ENCODE peak calls at places on chromosomes 12 and 14, in eight cellular contexts. Y is A549, Q is K562, D is H1, R is HepG2, X is WTC11, U is GM12878, J is SK-N-SH. P is an unnamed sample.

GRCh38 chr14:53742226-53742607 is 214.4 kb downstream of the BMP4 start:
- DNase-seq in D (no peak), U (no peak), Y (no peak), X (no peak), J (no peak), Q (no peak), R (no peak), P (no peak)

GRCh38 chr14:101174980-101175606 is 271.6 kb upstream of the RTL1 start:
- DNase-seq in J (peak), U (no peak), D (no peak), Y (no peak), R (no peak), Q (no peak), X (no peak), P (no peak)

GRCh38 chr12:124388679-124389536 is 94.0 kb downstream of the RFLNA start:
- DNase-seq in D (peak), U (no peak), Q (no peak), J (peak), X (peak), R (peak), Y (peak), P (peak)

GRCh38 chr12:48956279-48957140 is 777 bp downstream of the ARF3 start:
- DNase-seq in Y (peak), X (peak), U (peak), D (peak), Q (peak), J (peak), R (peak), P (peak)

GRCh38 chr14:73712540-73713141 is 1.5 kb downstream of the PNMA1 start:
- DNase-seq in J (peak), Q (peak), X (no peak), Y (no peak), D (no peak), R (no peak), U (no peak), P (peak)

GRCh38 chr12:3922033-3922432 is 48.8 kb upstream of the PARP11 start:
- DNase-seq in J (no peak), R (no peak), Y (no peak), Q (no peak), D (no peak), U (no peak), X (no peak), P (no peak)

GRCh38 chr14:71372411-71372838 is 465.2 kb downstream of the PCNX1 start:
- DNase-seq in R (peak), J (no peak), D (no peak), Y (peak), U (no peak), Q (no peak), X (no peak), P (peak)

GRCh38 chr12:70110085-70110484 is 133.1 kb upstream of the CNOT2 start:
- DNase-seq in R (no peak), Q (no peak), X (no peak), U (no peak), Y (no peak), D (no peak), J (no peak), P (no peak)

GRCh38 chr12:128644664-128645296 is 179.0 kb downstream of the SLC15A4 start:
- DNase-seq in R (peak), Q (peak), J (peak), U (no peak), X (peak), Y (peak), D (peak), P (no peak)

GRCh38 chr14:96746101-96746500 is 51.1 kb upstream of the VRK1 start:
- DNase-seq in Q (no peak), X (no peak), R (no peak), J (no peak), D (no peak), U (no peak), Y (no peak), P (no peak)

GRCh38 chr14:96745500-96746051 is 51.6 kb upstream of the VRK1 start:
- DNase-seq in U (no peak), Q (no peak), J (no peak), R (no peak), D (no peak), X (no peak), Y (no peak), P (no peak)

GRCh38 chr14:96739511-96739910 is 57.7 kb upstream of the VRK1 start:
- DNase-seq in X (no peak), U (no peak), J (no peak), R (no peak), Y (no peak), Q (no peak), D (no peak), P (no peak)

GRCh38 chr14:96737869-96738268 is 59.3 kb upstream of the VRK1 start:
- DNase-seq in X (no peak), R (no peak), U (no peak), J (no peak), Q (no peak), D (no peak), Y (no peak), P (no peak)

GRCh38 chr14:96741151-96741977 is 55.8 kb upstream of the VRK1 start:
- DNase-seq in U (no peak), J (peak), Y (peak), D (peak), R (no peak), Q (peak), X (peak), P (peak)
- TF ChIP-seq USF2 in U (no peak), J (no peak), Y (no peak), D (no peak), R (no peak), Q (no peak), X (no peak), P (no peak)

GRCh38 chr12:55728185-55728931 is 451 bp downstream of the CD63 start:
- DNase-seq in J (peak), X (peak), D (no peak), Y (peak), R (no peak), U (no peak), Q (peak), P (peak)
- TF ChIP-seq USF2 in J (no peak), X (no peak), D (no peak), Y (no peak), R (no peak), U (no peak), Q (no peak), P (no peak)

GRCh38 chr12:110353211-110353965 is 50.1 kb downstream of the ANAPC7 start:
- DNase-seq in R (no peak), Q (no peak), X (no peak), D (no peak), Y (no peak), J (no peak), U (no peak), P (no peak)

GRCh38 chr12:110351119-110351518 is 52.4 kb downstream of the ANAPC7 start:
- DNase-seq in U (no peak), J (no peak), Q (no peak), D (no peak), Y (no peak), X (no peak), R (no peak), P (no peak)

GRCh38 chr12:110354172-110354780 is 49.2 kb downstream of the ANAPC7 start:
- DNase-seq in J (no peak), X (no peak), D (no peak), R (no peak), U (no peak), Y (no peak), Q (peak), P (peak)

GRCh38 chr12:110352401-110352800 is 51.1 kb downstream of the ANAPC7 start:
- DNase-seq in U (no peak), R (no peak), J (no peak), Y (no peak), Q (no peak), X (no peak), D (no peak), P (no peak)

GRCh38 chr12:110355080-110355479 is 48.4 kb downstream of the ANAPC7 start:
- DNase-seq in Q (peak), J (peak), X (peak), R (peak), U (no peak), D (no peak), Y (peak), P (no peak)
- TF ChIP-seq USF2 in Q (no peak), J (no peak), X (no peak), R (no peak), U (no peak), D (no peak), Y (no peak), P (no peak)

DNA sequence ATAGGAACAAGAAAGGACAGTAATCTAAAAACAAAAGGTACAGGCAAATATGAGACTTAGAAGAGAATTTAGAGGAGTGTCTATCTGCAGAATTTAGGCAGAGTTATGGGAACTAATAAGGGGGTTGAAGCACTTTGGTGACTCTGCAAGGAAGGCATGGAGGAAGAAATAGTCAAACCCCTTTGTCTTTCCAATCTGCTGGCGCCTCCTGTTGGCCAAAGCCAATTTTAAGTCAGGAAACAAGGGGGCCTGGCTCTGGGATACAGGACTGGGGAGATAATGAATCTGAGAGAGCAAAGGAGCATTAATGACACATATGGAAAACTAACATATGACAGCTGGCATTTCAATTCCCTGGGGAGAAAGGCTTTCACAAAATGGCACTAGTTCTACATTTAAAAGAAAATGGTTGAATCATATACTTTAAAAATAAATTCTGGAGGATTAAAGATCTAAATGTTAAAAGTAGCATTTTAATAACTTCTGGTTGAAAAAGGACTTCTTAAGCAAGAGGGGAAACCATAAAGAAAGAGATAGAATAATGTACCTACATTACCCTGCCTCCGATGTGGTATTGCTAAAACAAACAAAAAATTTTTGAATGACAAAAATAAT is 48.5 kb upstream of the CSRP2 start:
- DNase-seq in Q (peak), J (peak), U (no peak), D (peak), R (peak), Y (peak), X (peak), P (peak)
- TF ChIP-seq USF2 in Q (no peak), J (no peak), U (no peak), D (no peak), R (no peak), Y (no peak), X (no peak), P (no peak)

GRCh38 chr14:104140463-104141331 is 2.3 kb downstream of the KIF26A start:
- DNase-seq in D (peak), R (no peak), X (no peak), J (peak), Q (no peak), Y (no peak), U (no peak), P (no peak)
- TF ChIP-seq USF2 in D (no peak), R (no peak), X (no peak), J (no peak), Q (no peak), Y (no peak), U (no peak), P (no peak)

DNA sequence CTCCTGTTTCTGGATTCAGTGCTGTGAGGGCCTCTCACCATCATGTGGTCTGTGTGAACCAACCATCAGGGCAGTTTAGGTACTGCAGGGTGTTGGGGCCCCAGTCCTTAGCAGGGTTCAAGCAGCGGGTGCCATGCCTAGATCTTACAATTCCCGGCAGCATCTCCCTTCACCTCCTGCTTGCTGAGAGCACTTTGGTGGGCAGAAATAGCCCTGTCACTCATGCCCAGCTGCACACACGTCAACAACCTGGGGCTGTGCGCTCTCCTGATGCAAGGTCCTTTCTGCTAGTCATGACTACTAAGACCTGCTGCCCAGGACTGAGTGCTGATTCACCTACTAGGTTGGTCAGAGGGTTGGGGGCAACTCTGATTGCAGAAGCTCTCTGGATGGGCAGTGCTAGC is 72.1 kb downstream of the NINJ2 start:
- DNase-seq in J (peak), Q (peak), D (no peak), R (no peak), Y (no peak), X (no peak), U (no peak), P (no peak)
- TF ChIP-seq USF2 in J (no peak), Q (peak), D (no peak), R (no peak), Y (no peak), X (no peak), U (no peak), P (no peak)

GRCh38 chr14:99420711-99421110 is 59.9 kb downstream of the SETD3 start:
- DNase-seq in Q (peak), D (no peak), U (no peak), X (peak), J (no peak), Y (no peak), R (no peak), P (no peak)
- TF ChIP-seq USF2 in Q (no peak), D (no peak), U (no peak), X (no peak), J (no peak), Y (no peak), R (no peak), P (no peak)

P was measured in IMR-90.